ENCODE peak calls at places on chromosome 11, in eight cellular contexts. One of them, this sample, is unnamed.

GRCh38 chr11:17979770-17980371 is 33.0 kb downstream of the SERGEF start:
- DNase-seq in psoas muscle: no peak
- DNase-seq in amniotic epithelial cell: peak; percentile 10
- DNase-seq in RPMI7951: peak; percentile 9
- DNase-seq in fibroblast of the aortic adventitia: peak; percentile 39
- DNase-seq in GM10248: peak; percentile 66
- DNase-seq in NCI-H1105: peak; percentile 35
- DNase-seq in NCI-H1436: peak; percentile 37
- DNase-seq in this sample: peak; percentile 23

GRCh38 chr11:17788084-17788483 is 53.5 kb downstream of the KCNC1 start:
- DNase-seq in fibroblast of the aortic adventitia: no peak
- DNase-seq in GM10248: no peak
- DNase-seq in RPMI7951: no peak
- DNase-seq in psoas muscle: peak; percentile 42
- DNase-seq in amniotic epithelial cell: no peak
- DNase-seq in NCI-H1436: no peak
- DNase-seq in NCI-H1105: no peak
- DNase-seq in this sample: no peak

GRCh38 chr11:130449246-130449990 is 973 bp downstream of the ADAMTS15 start:
- DNase-seq in GM10248: no peak
- DNase-seq in fibroblast of the aortic adventitia: peak; percentile 23
- DNase-seq in amniotic epithelial cell: no peak
- DNase-seq in RPMI7951: no peak
- DNase-seq in NCI-H1105: peak; percentile 56
- DNase-seq in psoas muscle: no peak
- DNase-seq in NCI-H1436: no peak
- DNase-seq in this sample: no peak

GRCh38 chr11:76102772-76103171 is 103.5 kb downstream of the WNT11 start:
- DNase-seq in GM10248: no peak
- DNase-seq in fibroblast of the aortic adventitia: peak; percentile 64
- DNase-seq in NCI-H1105: no peak
- DNase-seq in amniotic epithelial cell: peak; percentile 66
- DNase-seq in psoas muscle: peak; percentile 47
- DNase-seq in NCI-H1436: no peak
- DNase-seq in RPMI7951: peak; percentile 30
- DNase-seq in this sample: peak; percentile 69

GRCh38 chr11:97454988-97455387 is 1065.2 kb downstream of the JRKL start:
- DNase-seq in GM10248: no peak
- DNase-seq in fibroblast of the aortic adventitia: peak; percentile 17
- DNase-seq in psoas muscle: no peak
- DNase-seq in NCI-H1436: no peak
- DNase-seq in NCI-H1105: peak; percentile 14
- DNase-seq in RPMI7951: peak; percentile 2
- DNase-seq in amniotic epithelial cell: peak; percentile 51
- DNase-seq in this sample: peak; percentile 88

GRCh38 chr11:76206327-76207081 is at the start of gene WNT11:
- DNase-seq in amniotic epithelial cell: no peak
- DNase-seq in fibroblast of the aortic adventitia: peak; percentile 22
- DNase-seq in RPMI7951: peak; percentile 53
- DNase-seq in NCI-H1105: peak; percentile 53
- DNase-seq in NCI-H1436: peak; percentile 5
- DNase-seq in GM10248: peak; percentile 61
- DNase-seq in psoas muscle: peak; percentile 82
- DNase-seq in this sample: no peak

GRCh38 chr11:117239295-117239694 is 6.8 kb downstream of the RNF214 start:
- DNase-seq in psoas muscle: no peak
- DNase-seq in RPMI7951: peak; percentile 63
- DNase-seq in GM10248: no peak
- DNase-seq in NCI-H1105: no peak
- DNase-seq in fibroblast of the aortic adventitia: peak; percentile 88
- DNase-seq in amniotic epithelial cell: peak; percentile 98
- DNase-seq in NCI-H1436: no peak
- DNase-seq in this sample: peak; percentile 92

GRCh38 chr11:79437274-79437980 is 3.4 kb downstream of the TENM4 start:
- DNase-seq in psoas muscle: peak; percentile 76
- DNase-seq in amniotic epithelial cell: no peak
- DNase-seq in NCI-H1436: no peak
- DNase-seq in RPMI7951: peak; percentile 74
- DNase-seq in GM10248: peak; percentile 22
- DNase-seq in NCI-H1105: peak; percentile 53
- DNase-seq in fibroblast of the aortic adventitia: peak; percentile 54
- DNase-seq in this sample: no peak

GRCh38 chr11:104650234-104650633 is 248.0 kb downstream of the CASP12 start:
- DNase-seq in GM10248: no peak
- DNase-seq in amniotic epithelial cell: no peak
- DNase-seq in NCI-H1436: no peak
- DNase-seq in fibroblast of the aortic adventitia: no peak
- DNase-seq in psoas muscle: no peak
- DNase-seq in NCI-H1105: no peak
- DNase-seq in RPMI7951: no peak
- DNase-seq in this sample: no peak

GRCh38 chr11:121482231-121483129 is 29.7 kb upstream of the SORL1-AS1 start:
- DNase-seq in NCI-H1105: no peak
- DNase-seq in fibroblast of the aortic adventitia: no peak
- DNase-seq in RPMI7951: no peak
- DNase-seq in NCI-H1436: no peak
- DNase-seq in amniotic epithelial cell: no peak
- DNase-seq in GM10248: peak; percentile 51
- DNase-seq in psoas muscle: no peak
- DNase-seq in this sample: peak; percentile 27

GRCh38 chr11:100753144-100753543 is 66.1 kb downstream of the ARHGAP42 start:
- DNase-seq in GM10248: no peak
- DNase-seq in psoas muscle: no peak
- DNase-seq in amniotic epithelial cell: no peak
- DNase-seq in NCI-H1436: no peak
- DNase-seq in fibroblast of the aortic adventitia: no peak
- DNase-seq in NCI-H1105: no peak
- DNase-seq in RPMI7951: peak; percentile 38
- DNase-seq in this sample: no peak

GRCh38 chr11:88508808-88509581 is 171.5 kb upstream of the CTSC start:
- DNase-seq in GM10248: peak; percentile 31
- DNase-seq in NCI-H1436: no peak
- DNase-seq in RPMI7951: peak; percentile 35
- DNase-seq in amniotic epithelial cell: no peak
- DNase-seq in NCI-H1105: peak; percentile 52
- DNase-seq in fibroblast of the aortic adventitia: no peak
- DNase-seq in psoas muscle: peak; percentile 49
- DNase-seq in this sample: peak; percentile 29

GRCh38 chr11:46649180-46649738 is 31.9 kb downstream of the ATG13 start:
- DNase-seq in fibroblast of the aortic adventitia: peak; percentile 99
- DNase-seq in amniotic epithelial cell: peak; percentile 100
- DNase-seq in NCI-H1105: no peak
- DNase-seq in RPMI7951: peak; percentile 64
- DNase-seq in psoas muscle: no peak
- DNase-seq in GM10248: no peak
- DNase-seq in NCI-H1436: peak; percentile 36
- DNase-seq in this sample: peak; percentile 98

GRCh38 chr11:118911113-118911879 is 14.4 kb downstream of the BCL9L start:
- DNase-seq in amniotic epithelial cell: peak; percentile 42
- DNase-seq in NCI-H1436: no peak
- DNase-seq in NCI-H1105: no peak
- DNase-seq in RPMI7951: peak; percentile 66
- DNase-seq in fibroblast of the aortic adventitia: peak; percentile 34
- DNase-seq in psoas muscle: peak; percentile 64
- DNase-seq in GM10248: no peak
- DNase-seq in this sample: no peak

GRCh38 chr11:126604461-126604860 is 249.0 kb downstream of the ST3GAL4 start:
- DNase-seq in GM10248: no peak
- DNase-seq in psoas muscle: no peak
- DNase-seq in amniotic epithelial cell: no peak
- DNase-seq in NCI-H1436: no peak
- DNase-seq in RPMI7951: no peak
- DNase-seq in fibroblast of the aortic adventitia: no peak
- DNase-seq in NCI-H1105: no peak
- DNase-seq in this sample: no peak

GRCh38 chr11:117620131-117620530 is 176.9 kb downstream of the DSCAML1 start:
- DNase-seq in NCI-H1105: no peak
- DNase-seq in RPMI7951: no peak
- DNase-seq in fibroblast of the aortic adventitia: no peak
- DNase-seq in amniotic epithelial cell: no peak
- DNase-seq in NCI-H1436: no peak
- DNase-seq in psoas muscle: no peak
- DNase-seq in GM10248: no peak
- DNase-seq in this sample: no peak

GRCh38 chr11:109222730-109223129 is 199.3 kb upstream of the C11orf87 start:
- DNase-seq in amniotic epithelial cell: no peak
- DNase-seq in RPMI7951: no peak
- DNase-seq in psoas muscle: no peak
- DNase-seq in NCI-H1436: no peak
- DNase-seq in NCI-H1105: no peak
- DNase-seq in GM10248: no peak
- DNase-seq in fibroblast of the aortic adventitia: no peak
- DNase-seq in this sample: no peak

GRCh38 chr11:11513438-11513837 is 108.4 kb downstream of the GALNT18 start:
- DNase-seq in GM10248: no peak
- DNase-seq in psoas muscle: no peak
- DNase-seq in NCI-H1105: no peak
- DNase-seq in fibroblast of the aortic adventitia: peak; percentile 2
- DNase-seq in amniotic epithelial cell: peak; percentile 61
- DNase-seq in NCI-H1436: no peak
- DNase-seq in RPMI7951: peak; percentile 10
- DNase-seq in this sample: no peak

GRCh38 chr11:2390871-2391662 is 9.5 kb upstream of the TSSC4 start:
- DNase-seq in fibroblast of the aortic adventitia: peak; percentile 70
- DNase-seq in psoas muscle: no peak
- DNase-seq in amniotic epithelial cell: peak; percentile 73
- DNase-seq in NCI-H1105: no peak
- DNase-seq in GM10248: no peak
- DNase-seq in NCI-H1436: peak; percentile 22
- DNase-seq in RPMI7951: peak; percentile 70
- DNase-seq in this sample: peak; percentile 54

GRCh38 chr11:73308003-73308962 is at the start of gene ARHGEF17:
- DNase-seq in NCI-H1105: peak; percentile 85
- DNase-seq in RPMI7951: peak; percentile 77
- DNase-seq in amniotic epithelial cell: peak; percentile 72
- DNase-seq in psoas muscle: peak; percentile 82
- DNase-seq in NCI-H1436: peak; percentile 82
- DNase-seq in fibroblast of the aortic adventitia: peak; percentile 75
- DNase-seq in GM10248: peak; percentile 70
- DNase-seq in this sample: peak; percentile 75

GRCh38 chr11:45209904-45210699 is 63.7 kb downstream of the PRDM11 start:
- DNase-seq in amniotic epithelial cell: peak; percentile 90
- DNase-seq in NCI-H1105: peak; percentile 15
- DNase-seq in NCI-H1436: peak; percentile 53
- DNase-seq in psoas muscle: peak; percentile 94
- DNase-seq in RPMI7951: no peak
- DNase-seq in fibroblast of the aortic adventitia: peak; percentile 36
- DNase-seq in GM10248: no peak
- DNase-seq in this sample: peak; percentile 91

GRCh38 chr11:96217206-96217605 is 125.8 kb downstream of the MAML2 start:
- DNase-seq in psoas muscle: no peak
- DNase-seq in RPMI7951: no peak
- DNase-seq in NCI-H1436: no peak
- DNase-seq in GM10248: no peak
- DNase-seq in fibroblast of the aortic adventitia: no peak
- DNase-seq in amniotic epithelial cell: no peak
- DNase-seq in NCI-H1105: no peak
- DNase-seq in this sample: no peak

GRCh38 chr11:117809236-117810055 is 12.4 kb upstream of the DSCAML1 start:
- DNase-seq in GM10248: peak; percentile 67
- DNase-seq in fibroblast of the aortic adventitia: peak; percentile 25
- DNase-seq in RPMI7951: peak; percentile 53
- DNase-seq in NCI-H1105: peak; percentile 29
- DNase-seq in amniotic epithelial cell: peak; percentile 24
- DNase-seq in psoas muscle: peak; percentile 82
- DNase-seq in NCI-H1436: peak; percentile 75
- DNase-seq in this sample: peak; percentile 44

GRCh38 chr11:119759324-119759723 is 30.3 kb upstream of the NECTIN1 start:
- DNase-seq in psoas muscle: peak; percentile 8
- DNase-seq in GM10248: no peak
- DNase-seq in NCI-H1105: no peak
- DNase-seq in amniotic epithelial cell: peak; percentile 40
- DNase-seq in fibroblast of the aortic adventitia: peak; percentile 36
- DNase-seq in RPMI7951: peak; percentile 92
- DNase-seq in NCI-H1436: peak; percentile 18
- DNase-seq in this sample: no peak

GRCh38 chr11:67389477-67389876 is 2.3 kb upstream of the RAD9A start:
- DNase-seq in RPMI7951: no peak
- DNase-seq in NCI-H1105: peak; percentile 10
- DNase-seq in fibroblast of the aortic adventitia: no peak
- DNase-seq in NCI-H1436: no peak
- DNase-seq in amniotic epithelial cell: no peak
- DNase-seq in psoas muscle: no peak
- DNase-seq in GM10248: no peak
- DNase-seq in this sample: no peak

GRCh38 chr11:69922596-69923111 is 103.4 kb upstream of the FGF3 start:
- DNase-seq in NCI-H1436: no peak
- DNase-seq in GM10248: no peak
- DNase-seq in amniotic epithelial cell: no peak
- DNase-seq in NCI-H1105: no peak
- DNase-seq in psoas muscle: peak; percentile 22
- DNase-seq in RPMI7951: no peak
- DNase-seq in fibroblast of the aortic adventitia: no peak
- DNase-seq in this sample: no peak

GRCh38 chr11:17164361-17165246 is 43.2 kb downstream of the PIK3C2A start:
- DNase-seq in NCI-H1105: no peak
- DNase-seq in GM10248: peak; percentile 22
- DNase-seq in RPMI7951: peak; percentile 10
- DNase-seq in amniotic epithelial cell: peak; percentile 44
- DNase-seq in fibroblast of the aortic adventitia: peak; percentile 22
- DNase-seq in NCI-H1436: no peak
- DNase-seq in psoas muscle: no peak
- DNase-seq in this sample: no peak

This sample was measured in fibroblast of pulmonary artery.